ENCODE peak calls at places on chromosomes 13 and 19, in five cellular contexts. G is colonic mucosa; X is effector memory CD8-positive, alpha-beta T cell; U is astrocyte of the spinal cord; I is glutamatergic neuron. N is an unnamed sample.

GRCh38 chr13:105952233-105952767 is 583.2 kb downstream of the EFNB2 start:
- DNase-seq in G (no peak), I (no peak), X (no peak), U (no peak), N (no peak)

GRCh38 chr19:43662487-43662886 is 7.5 kb downstream of the PLAUR start:
- DNase-seq in I (no peak), X (no peak), G (no peak), U (no peak), N (peak)

GRCh38 chr13:38350114-38350617 is 515 bp downstream of the UFM1 start:
- DNase-seq in G (peak), U (no peak), I (peak), X (peak), N (peak)

GRCh38 chr19:13712767-13713201 is 51.5 kb upstream of the MRI1 start:
- DNase-seq in I (no peak), G (no peak), X (no peak), U (no peak), N (no peak)

GRCh38 chr19:3837332-3837731 is 31.5 kb downstream of the ZFR2 start:
- DNase-seq in G (no peak), U (no peak), I (no peak), X (no peak), N (no peak)

GRCh38 chr13:78192721-78193120 is 274.1 kb upstream of the EDNRB start:
- DNase-seq in G (no peak), I (no peak), U (no peak), X (no peak), N (no peak)

GRCh38 chr13:33180009-33180804 is 105.3 kb downstream of the STARD13 start:
- DNase-seq in G (no peak), I (no peak), X (no peak), U (no peak), N (no peak)

GRCh38 chr13:27622881-27623280 is 1.2 kb downstream of the POLR1D start:
- DNase-seq in X (no peak), G (no peak), I (no peak), U (no peak), N (no peak)

GRCh38 chr19:51479531-51480331 is 1.4 kb downstream of the CEACAM18 start:
- DNase-seq in U (no peak), I (no peak), X (no peak), G (no peak), N (no peak)

GRCh38 chr19:11425719-11426457 is 6.8 kb upstream of the RGL3 start:
- DNase-seq in I (no peak), U (no peak), G (no peak), X (no peak), N (no peak)

GRCh38 chr13:39244561-39245230 is 206.4 kb downstream of the NHLRC3 start:
- DNase-seq in X (no peak), I (no peak), G (no peak), U (no peak), N (no peak)

GRCh38 chr13:24087611-24088235 is 72.8 kb upstream of the SPATA13 start:
- DNase-seq in U (no peak), I (no peak), X (no peak), G (peak), N (no peak)

GRCh38 chr19:55113570-55114039 is 3.8 kb downstream of the PPP1R12C start:
- DNase-seq in U (peak), G (peak), I (peak), X (no peak), N (peak)

N was measured in neural progenitor cell.